ENCODE peak calls at places on chromosomes 11 and 22, in six cellular contexts. Z is right lobe of liver; T is breast epithelium; A is upper lobe of right lung; M is mesenchymal stem cell; J is CD4-positive, CD25-positive, alpha-beta regulatory T cell. Y is an unnamed sample.

GRCh38 chr11:26134481-26135355 is 197.2 kb upstream of the ANO3 start:
- DNase-seq in Z (no peak), T (no peak), A (no peak), M (peak; percentile 53), J (no peak), Y (no peak)

GRCh38 chr22:38314992-38315800 is 2.0 kb downstream of the CSNK1E start:
- DNase-seq in Z (no peak), T (no peak), A (no peak), M (peak; percentile 45), J (peak; percentile 31), Y (no peak)

GRCh38 chr22:45207981-45208664 is 32.6 kb downstream of the KIAA0930 start:
- DNase-seq in Z (no peak), T (no peak), A (no peak), M (peak; percentile 50), J (no peak), Y (no peak)

GRCh38 chr11:83648610-83649467 is 362.7 kb upstream of the CCDC90B start:
- DNase-seq in Z (no peak), T (no peak), A (no peak), M (peak; percentile 8), J (no peak), Y (no peak)

GRCh38 chr11:44301856-44302231 is 8.1 kb downstream of the ALX4 start:
- DNase-seq in Z (no peak), T (no peak), A (no peak), M (peak; percentile 69), J (no peak), Y (no peak)

GRCh38 chr11:78840190-78840589 is 265.5 kb upstream of the NARS2 start:
- DNase-seq in Z (no peak), T (no peak), A (no peak), M (no peak), J (no peak), Y (no peak)

GRCh38 chr22:33438273-33438672 is 380.1 kb upstream of the SYN3 start:
- DNase-seq in Z (no peak), T (no peak), A (no peak), M (peak; percentile 45), J (peak; percentile 1), Y (no peak)

GRCh38 chr11:69480547-69481392 is 693 bp upstream of the LINC01488 start:
- DNase-seq in Z (peak; percentile 75), T (no peak), A (peak; percentile 54), M (no peak), J (no peak), Y (peak; percentile 74)

GRCh38 chr11:83816572-83817187 is 530.5 kb upstream of the CCDC90B start:
- DNase-seq in Z (no peak), T (no peak), A (no peak), M (peak; percentile 36), J (peak; percentile 10), Y (no peak)

GRCh38 chr11:69659591-69659990 is 15.6 kb downstream of the LTO1 start:
- DNase-seq in Z (no peak), T (no peak), A (peak; percentile 37), M (no peak), J (no peak), Y (no peak)

GRCh38 chr22:45948081-45948648 is 28.8 kb downstream of the WNT7B start:
- DNase-seq in Z (no peak), T (no peak), A (no peak), M (no peak), J (no peak), Y (no peak)

GRCh38 chr11:64384981-64385952 is 26.3 kb downstream of the RPS6KA4 start:
- DNase-seq in Z (no peak), T (no peak), A (no peak), M (no peak), J (no peak), Y (no peak)

GRCh38 chr11:119650251-119650650 is 78.7 kb downstream of the NECTIN1 start:
- DNase-seq in Z (no peak), T (no peak), A (no peak), M (no peak), J (no peak), Y (no peak)

GRCh38 chr11:123378096-123378495 is 52.0 kb upstream of the GRAMD1B start:
- DNase-seq in Z (no peak), T (no peak), A (no peak), M (no peak), J (no peak), Y (no peak)

GRCh38 chr11:66020618-66021357 is 5.5 kb downstream of the CATSPER1 start:
- DNase-seq in Z (no peak), T (no peak), A (peak; percentile 82), M (peak; percentile 85), J (no peak), Y (no peak)

GRCh38 chr11:66022401-66023185 is 3.7 kb downstream of the CATSPER1 start:
- DNase-seq in Z (peak; percentile 68), T (no peak), A (peak; percentile 89), M (peak; percentile 65), J (peak; percentile 67), Y (peak; percentile 84)

GRCh38 chr11:66016793-66017177 is 5.0 kb downstream of the CST6 start:
- DNase-seq in Z (no peak), T (no peak), A (no peak), M (no peak), J (no peak), Y (no peak)

GRCh38 chr11:66017354-66017753 is 5.5 kb downstream of the CST6 start:
- DNase-seq in Z (no peak), T (no peak), A (no peak), M (no peak), J (no peak), Y (no peak)

DNA sequence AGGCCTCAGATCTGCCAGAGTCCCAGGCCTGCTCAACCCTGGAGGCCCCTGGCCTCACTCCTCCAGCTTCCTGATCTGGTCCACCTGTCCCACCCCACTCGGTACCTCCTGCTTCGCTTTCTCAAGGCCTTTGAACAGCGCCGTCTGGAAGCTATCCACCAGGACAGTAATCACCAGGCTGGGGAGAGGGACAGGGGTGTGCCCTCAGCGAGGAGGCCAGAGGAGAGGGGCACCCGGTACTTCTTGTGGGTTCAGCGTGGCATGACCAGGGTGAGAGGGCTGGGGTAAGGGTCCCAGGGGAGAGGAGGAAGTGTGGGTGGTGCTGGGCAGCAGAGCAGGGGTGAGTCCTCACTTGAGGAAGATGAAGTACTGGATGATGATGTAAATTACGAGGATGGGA is 6.1 kb downstream of the CATSPER1 start:
- DNase-seq in Z (no peak), T (no peak), A (no peak), M (no peak), J (no peak), Y (no peak)
- H3K36me3 ChIP-seq in Z (no peaks in the 10 kb centered on the region), T (no peaks in the 10 kb centered on the region), A (no peaks in the 10 kb centered on the region), M (no peaks in the 10 kb centered on the region), J (no peaks in the 10 kb centered on the region), Y (no peaks in the 10 kb centered on the region)

GRCh38 chr11:90805172-90805571 is 582.3 kb upstream of the CHORDC1 start:
- DNase-seq in Z (no peak), T (no peak), A (no peak), M (no peak), J (no peak), Y (no peak)
- H3K27ac ChIP-seq in Z (no peak overlapping the region), T (no peak overlapping the region), A (no peak overlapping the region), M (no peak overlapping the region), J (no peak overlapping the region), Y (no peak overlapping the region)

GRCh38 chr11:114091791-114092397 is 32.4 kb downstream of the ZBTB16 start:
- DNase-seq in Z (no peak), T (no peak), A (no peak), M (peak; percentile 40), J (no peak), Y (no peak)
- H3K36me3 ChIP-seq in Z (peaks cover 21% of the 10 kb centered on the region), T (no peaks in the 10 kb centered on the region), A (peaks cover 34% of the 10 kb centered on the region), M (no peaks in the 10 kb centered on the region), J (no peaks in the 10 kb centered on the region), Y (no peaks in the 10 kb centered on the region)

GRCh38 chr22:19407649-19408606 is 23.6 kb downstream of the HIRA start:
- DNase-seq in Z (no peak), T (no peak), A (no peak), M (no peak), J (no peak), Y (peak; percentile 57)
- H3K27ac ChIP-seq in Z (no peak overlapping the region), T (no peak overlapping the region), A (no peak overlapping the region), M (no peak overlapping the region), J (no peak overlapping the region), Y (no peak overlapping the region)